ENCODE peak calls at places on chromosomes 7 and 10, in nine cellular contexts. N is spleen, W is prostate gland, X is SK-N-MC, B is SK-N-SH, A is stomach, Z is endothelial cell of umbilical vein, F is HepG2, Q is suprapubic skin. H is an unnamed sample.
A peak's percentile ranks its signal among the peaks of the same experiment; 100 is the strongest.

GRCh38 chr10:44761076-44761475 is 150.1 kb upstream of the TMEM72 start:
- DNase-seq in N (no peak), W (no peak), X (no peak), B (no peak), A (no peak), Z (no peak), F (no peak), Q (no peak), H (no peak)

GRCh38 chr7:28096713-28097112 is 83.9 kb downstream of the JAZF1 start:
- DNase-seq in N (no peak), W (peak; percentile 66), X (peak; percentile 45), B (peak; percentile 84), A (peak; percentile 49), Z (peak; percentile 71), F (peak; percentile 27), Q (no peak), H (no peak)

GRCh38 chr10:97138174-97138573 is 47.6 kb downstream of the SLIT1 start:
- DNase-seq in N (peak; percentile 56), W (peak; percentile 10), X (no peak), B (no peak), A (no peak), Z (no peak), F (peak; percentile 50), Q (no peak), H (no peak)

GRCh38 chr7:17401806-17402627 is 103.6 kb downstream of the AHR start:
- DNase-seq in N (no peak), W (no peak), X (no peak), B (no peak), A (no peak), Z (no peak), F (no peak), Q (no peak), H (no peak)

GRCh38 chr7:134186801-134187200 is 59.7 kb downstream of the LRGUK start:
- DNase-seq in N (no peak), W (no peak), X (no peak), B (no peak), A (no peak), Z (no peak), F (no peak), Q (no peak), H (no peak)

GRCh38 chr10:98150544-98150943 is 16.1 kb downstream of the R3HCC1L start:
- DNase-seq in N (no peak), W (no peak), X (no peak), B (no peak), A (no peak), Z (no peak), F (no peak), Q (no peak), H (no peak)

GRCh38 chr10:844552-844951 is 87.0 kb downstream of the LARP4B start:
- DNase-seq in N (no peak), W (no peak), X (no peak), B (no peak), A (no peak), Z (no peak), F (no peak), Q (no peak), H (no peak)

GRCh38 chr10:113788604-113789083 is 37.2 kb downstream of the PLEKHS1 start:
- DNase-seq in N (no peak), W (peak; percentile 61), X (no peak), B (no peak), A (no peak), Z (peak; percentile 28), F (no peak), Q (no peak), H (no peak)

GRCh38 chr7:1885465-1886226 is 215.6 kb downstream of the ELFN1 start:
- DNase-seq in N (no peak), W (no peak), X (no peak), B (no peak), A (no peak), Z (no peak), F (no peak), Q (no peak), H (no peak)

GRCh38 chr7:108093903-108094302 is 36.3 kb downstream of the LAMB4 start:
- DNase-seq in N (no peak), W (no peak), X (no peak), B (no peak), A (no peak), Z (peak; percentile 15), F (no peak), Q (no peak), H (no peak)

GRCh38 chr7:116083791-116084190 is 53.2 kb upstream of the TFEC start:
- DNase-seq in N (no peak), W (no peak), X (no peak), B (no peak), A (no peak), Z (no peak), F (no peak), Q (no peak), H (no peak)

GRCh38 chr10:588246-589165 is 101.0 kb downstream of the DIP2C start:
- DNase-seq in N (no peak), W (no peak), X (no peak), B (no peak), A (no peak), Z (no peak), F (no peak), Q (no peak), H (no peak)

GRCh38 chr7:45240926-45241325 is 83.3 kb downstream of the RAMP3 start:
- DNase-seq in N (no peak), W (no peak), X (no peak), B (no peak), A (no peak), Z (no peak), F (no peak), Q (no peak), H (no peak)

GRCh38 chr7:18583305-18583704 is 87.8 kb downstream of the HDAC9 start:
- DNase-seq in N (no peak), W (no peak), X (no peak), B (no peak), A (no peak), Z (no peak), F (no peak), Q (no peak), H (no peak)

GRCh38 chr7:107172318-107173032 is 3.7 kb downstream of the HBP1 start:
- DNase-seq in N (no peak), W (no peak), X (no peak), B (no peak), A (no peak), Z (no peak), F (no peak), Q (no peak), H (no peak)

GRCh38 chr10:104218751-104219150 is 13.4 kb downstream of the CFAP43 start:
- DNase-seq in N (no peak), W (no peak), X (no peak), B (no peak), A (no peak), Z (no peak), F (no peak), Q (no peak), H (no peak)

GRCh38 chr7:141676618-141677017 is 25.3 kb downstream of the DENND11 start:
- DNase-seq in N (no peak), W (no peak), X (no peak), B (no peak), A (no peak), Z (no peak), F (no peak), Q (no peak), H (no peak)

GRCh38 chr7:141027043-141027442 is 12.3 kb upstream of the MRPS33 start:
- DNase-seq in N (no peak), W (no peak), X (no peak), B (no peak), A (no peak), Z (no peak), F (no peak), Q (no peak), H (no peak)

GRCh38 chr10:125063256-125063945 is 97.0 kb downstream of the CTBP2 start:
- DNase-seq in N (no peak), W (peak; percentile 39), X (no peak), B (no peak), A (no peak), Z (no peak), F (no peak), Q (no peak), H (no peak)
- TF ChIP-seq POLR2AphosphoS5 in N (no peak), W (peak; percentile 69), X (no peak), B (no peak), A (no peak), Z (no peak), F (no peak), Q (no peak), H (peak; percentile 61)

DNA sequence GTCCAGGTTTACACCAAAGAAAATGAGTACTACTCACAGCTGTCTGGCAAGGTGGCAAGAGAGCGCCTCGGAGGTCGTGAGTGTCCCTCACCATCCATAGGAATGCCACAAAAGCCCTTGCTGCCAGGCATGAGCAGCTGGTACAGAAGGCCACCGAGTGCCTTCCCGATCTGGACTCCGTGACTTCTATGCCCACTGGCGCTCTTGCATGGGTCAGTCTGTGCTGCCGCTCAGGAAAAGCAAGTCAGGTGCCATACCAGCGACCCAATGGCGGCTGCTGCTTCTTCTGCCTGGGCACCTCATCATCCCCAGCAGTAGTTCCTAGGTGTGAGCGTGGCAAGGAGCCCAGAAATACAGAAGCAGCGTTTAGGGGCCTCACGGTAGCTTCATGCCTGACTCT is 11.7 kb downstream of the TBXAS1 start:
- DNase-seq in N (no peak), W (no peak), X (no peak), B (no peak), A (no peak), Z (no peak), F (no peak), Q (no peak), H (peak; percentile 71)
- TF ChIP-seq POLR2AphosphoS5 in N (peak; percentile 31), W (no peak), X (no peak), B (no peak), A (no peak), Z (no peak), F (no peak), Q (no peak), H (no peak)

GRCh38 chr7:36970551-36971514 is 246.5 kb upstream of the AOAH start:
- DNase-seq in N (no peak), W (no peak), X (no peak), B (no peak), A (no peak), Z (no peak), F (peak; percentile 16), Q (no peak), H (no peak)

GRCh38 chr7:36967387-36967786 is 243.1 kb upstream of the AOAH start:
- DNase-seq in N (no peak), W (no peak), X (no peak), B (peak; percentile 79), A (peak; percentile 57), Z (peak; percentile 72), F (peak; percentile 79), Q (no peak), H (no peak)

GRCh38 chr7:36966636-36967035 is 242.3 kb upstream of the AOAH start:
- DNase-seq in N (no peak), W (no peak), X (no peak), B (peak; percentile 75), A (no peak), Z (no peak), F (no peak), Q (no peak), H (no peak)

GRCh38 chr7:36971515-36972139 is 247.3 kb upstream of the AOAH start:
- DNase-seq in N (no peak), W (no peak), X (no peak), B (no peak), A (peak; percentile 49), Z (no peak), F (peak; percentile 99), Q (no peak), H (no peak)

GRCh38 chr7:36969376-36969775 is 245.1 kb upstream of the AOAH start:
- DNase-seq in N (no peak), W (no peak), X (no peak), B (no peak), A (no peak), Z (peak; percentile 63), F (no peak), Q (no peak), H (no peak)
- TF ChIP-seq POLR2AphosphoS5 in N (peak; percentile 68), W (peak; percentile 21), X (no peak), B (no peak), A (peak; percentile 35), Z (no peak), F (no peak), Q (no peak), H (no peak)

GRCh38 chr10:23046032-23046431 is 49.3 kb upstream of the MSRB2 start:
- DNase-seq in N (no peak), W (no peak), X (no peak), B (no peak), A (no peak), Z (no peak), F (no peak), Q (no peak), H (no peak)
- TF ChIP-seq POLR2AphosphoS5 in N (no peak), W (no peak), X (no peak), B (no peak), A (no peak), Z (no peak), F (no peak), Q (no peak), H (no peak)